ENCODE peak calls at places on chromosomes 16 and 17, in seven cellular contexts. Z, J, F, V, Y, N and L are unnamed samples.

GRCh38 chr17:82931696-82932060 is 91.9 kb upstream of the ZNF750 start:
- DNase-seq in Z (no peak), J (no peak), F (no peak), V (no peak), Y (peak), N (peak), L (no peak)

GRCh38 chr17:72996791-72997190 is 95.7 kb downstream of the SLC39A11 start:
- DNase-seq in Z (no peak), J (no peak), F (no peak), V (peak), Y (no peak), N (no peak), L (no peak)

GRCh38 chr17:77496831-77497577 is 356.2 kb downstream of the SEC14L1 start:
- DNase-seq in Z (no peak), J (no peak), F (no peak), V (no peak), Y (peak), N (peak), L (no peak)

GRCh38 chr17:56637254-56637653 is 43.8 kb downstream of the NOG start:
- DNase-seq in Z (no peak), J (no peak), F (no peak), V (no peak), Y (no peak), N (no peak), L (no peak)

GRCh38 chr16:56625140-56625942 is at the start of gene MT1E:
- DNase-seq in Z (peak), J (no peak), F (peak), V (peak), Y (peak), N (no peak), L (peak)

GRCh38 chr16:11796227-11797165 is 562 bp downstream of the ZC3H7A start:
- DNase-seq in Z (peak), J (peak), F (no peak), V (peak), Y (peak), N (no peak), L (peak)

GRCh38 chr17:75776399-75777242 is 8.0 kb upstream of the UNK start:
- DNase-seq in Z (no peak), J (no peak), F (peak), V (no peak), Y (no peak), N (peak), L (peak)

GRCh38 chr17:49227436-49228261 is 2.9 kb downstream of the PHOSPHO1 start:
- DNase-seq in Z (peak), J (peak), F (peak), V (peak), Y (peak), N (peak), L (peak)

GRCh38 chr16:89052824-89053724 is 40.6 kb upstream of the ACSF3 start:
- DNase-seq in Z (no peak), J (peak), F (no peak), V (no peak), Y (no peak), N (peak), L (no peak)

GRCh38 chr17:65763786-65764185 is 202.3 kb upstream of the AXIN2 start:
- DNase-seq in Z (no peak), J (no peak), F (no peak), V (no peak), Y (no peak), N (no peak), L (no peak)

GRCh38 chr17:48011405-48012150 is 26.0 kb downstream of the COPZ2 start:
- DNase-seq in Z (no peak), J (peak), F (peak), V (peak), Y (no peak), N (no peak), L (peak)